ENCODE peak calls at places on chromosome 12, in six cellular contexts. B is ovary, D is A549, W is Panc1, V is tibial artery, T is adrenal gland. R is an unnamed sample.

GRCh38 chr12:132395908-132396305 is 66.5 kb upstream of the GALNT9 start:
- DNase-seq in W (no peak), T (no peak), V (peak; percentile 52), B (peak; percentile 6), D (no peak), R (no peak)

GRCh38 chr12:115185529-115185928 is 501.6 kb upstream of the TBX3 start:
- DNase-seq in T (no peak), D (no peak), V (no peak), B (no peak), W (no peak), R (no peak)

GRCh38 chr12:67018105-67018504 is 251.1 kb upstream of the CAND1 start:
- DNase-seq in V (no peak), W (no peak), B (no peak), T (no peak), D (no peak), R (no peak)

GRCh38 chr12:98587084-98587483 is 6.4 kb upstream of the SLC25A3 start:
- DNase-seq in V (no peak), B (no peak), W (no peak), T (no peak), D (no peak), R (no peak)

GRCh38 chr12:130768120-130768519 is 52.0 kb upstream of the RIMBP2 start:
- DNase-seq in W (no peak), B (no peak), V (no peak), T (no peak), D (no peak), R (no peak)

GRCh38 chr12:69210661-69211060 is 28.7 kb upstream of the CPSF6 start:
- DNase-seq in W (no peak), V (no peak), D (no peak), B (no peak), T (no peak), R (no peak)

GRCh38 chr12:126349383-126349782 is 1284.1 kb downstream of the AACS start:
- DNase-seq in V (no peak), T (no peak), W (no peak), D (no peak), B (no peak), R (no peak)

GRCh38 chr12:78085562-78086182 is 255.0 kb downstream of the NAV3 start:
- DNase-seq in B (no peak), W (no peak), D (no peak), V (no peak), T (no peak), R (no peak)

GRCh38 chr12:56129210-56129691 is 1.2 kb downstream of the ESYT1 start:
- DNase-seq in V (peak; percentile 85), B (peak; percentile 74), T (peak; percentile 54), D (peak; percentile 46), W (no peak), R (peak; percentile 74)

GRCh38 chr12:107515446-107515958 is 170.1 kb upstream of the PWP1 start:
- DNase-seq in V (peak; percentile 77), W (no peak), B (no peak), D (peak; percentile 87), T (no peak), R (peak; percentile 87)

GRCh38 chr12:101793401-101793800 is 37.4 kb downstream of the GNPTAB start:
- DNase-seq in B (no peak), D (no peak), T (no peak), W (peak; percentile 33), V (no peak), R (no peak)

GRCh38 chr12:38921025-38921677 is 15.8 kb upstream of the CPNE8 start:
- DNase-seq in T (peak; percentile 61), B (no peak), D (peak; percentile 37), W (peak; percentile 54), V (no peak), R (no peak)

GRCh38 chr12:52023976-52024688 is 17.4 kb downstream of the TAMALIN start:
- DNase-seq in W (no peak), V (no peak), D (no peak), B (no peak), T (no peak), R (no peak)

GRCh38 chr12:110252716-110253115 is 28.3 kb upstream of the ATP2A2 start:
- DNase-seq in T (no peak), D (no peak), W (no peak), V (no peak), B (no peak), R (peak; percentile 66)

GRCh38 chr12:122834921-122835692 is at the start of gene HIP1R:
- DNase-seq in B (no peak), D (peak; percentile 50), T (peak; percentile 70), W (no peak), V (peak; percentile 69), R (no peak)

GRCh38 chr12:65720136-65720535 is 104.1 kb upstream of the HMGA2 start:
- DNase-seq in V (no peak), D (no peak), B (no peak), T (no peak), W (no peak), R (no peak)

GRCh38 chr12:65742481-65742971 is 81.8 kb upstream of the HMGA2 start:
- DNase-seq in V (no peak), T (no peak), B (no peak), D (no peak), W (no peak), R (no peak)

GRCh38 chr12:104369708-104370107 is 66.2 kb downstream of the EID3 start:
- DNase-seq in W (no peak), V (no peak), D (no peak), B (no peak), T (no peak), R (peak; percentile 28)

GRCh38 chr12:89662623-89663022 is 46.0 kb downstream of the ATP2B1 start:
- DNase-seq in V (no peak), W (no peak), B (no peak), D (no peak), T (no peak), R (no peak)

GRCh38 chr12:89665556-89665955 is 43.1 kb downstream of the ATP2B1 start:
- DNase-seq in V (no peak), W (no peak), B (no peak), D (no peak), T (no peak), R (no peak)

GRCh38 chr12:89661706-89662330 is 46.8 kb downstream of the ATP2B1 start:
- DNase-seq in D (no peak), V (no peak), B (no peak), T (no peak), W (no peak), R (no peak)

GRCh38 chr12:89663577-89664357 is 44.9 kb downstream of the ATP2B1 start:
- DNase-seq in B (no peak), V (no peak), W (no peak), T (no peak), D (no peak), R (no peak)

GRCh38 chr12:89664441-89664840 is 44.2 kb downstream of the ATP2B1 start:
- DNase-seq in V (no peak), T (no peak), W (no peak), B (no peak), D (no peak), R (no peak)
- H3K4me1 ChIP-seq in V (no peaks in the 10 kb centered on the region), T (no peaks in the 10 kb centered on the region), W (peaks cover 7% of the 10 kb centered on the region), B (no peaks in the 10 kb centered on the region), D (peaks cover 46% of the 10 kb centered on the region), R (no peaks in the 10 kb centered on the region)

GRCh38 chr12:68178774-68179439 is 19.4 kb upstream of the IFNG start:
- DNase-seq in W (no peak), D (no peak), T (no peak), V (no peak), B (no peak), R (no peak)

GRCh38 chr12:68178184-68178583 is 18.6 kb upstream of the IFNG start:
- DNase-seq in B (no peak), V (no peak), W (no peak), D (no peak), T (no peak), R (no peak)

GRCh38 chr12:68176252-68176651 is 16.7 kb upstream of the IFNG start:
- DNase-seq in W (no peak), D (no peak), V (no peak), B (no peak), T (no peak), R (no peak)

GRCh38 chr12:68177562-68177961 is 18.0 kb upstream of the IFNG start:
- DNase-seq in W (no peak), D (no peak), B (no peak), V (no peak), T (no peak), R (no peak)

DNA sequence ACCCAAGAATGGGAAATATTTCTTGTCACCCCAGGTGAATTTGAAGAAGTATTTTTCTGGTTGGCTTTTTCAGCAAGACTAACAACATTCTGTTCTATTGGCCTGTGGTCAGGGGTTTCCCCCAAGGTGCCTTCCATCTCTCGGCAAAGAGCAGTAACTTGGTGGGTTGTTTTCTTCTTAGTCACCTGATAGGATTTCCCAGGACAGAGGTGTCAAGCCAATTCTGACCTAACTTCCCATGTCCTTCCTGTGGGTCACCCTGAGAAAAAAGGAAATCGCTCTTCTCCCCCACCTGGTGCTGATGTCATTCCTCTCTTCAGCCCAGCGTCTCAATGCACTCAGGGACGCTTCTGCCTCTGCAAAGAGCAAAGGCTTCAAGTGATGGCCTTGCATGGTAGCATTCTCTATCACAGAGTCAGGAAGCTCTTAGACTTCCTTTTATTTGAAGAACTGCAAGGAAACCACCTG is 16.1 kb upstream of the IFNG start:
- DNase-seq in W (no peak), B (no peak), V (no peak), D (no peak), T (no peak), R (no peak)
- H3K4me1 ChIP-seq in W (no peaks in the 10 kb centered on the region), B (no peaks in the 10 kb centered on the region), V (no peaks in the 10 kb centered on the region), D (no peaks in the 10 kb centered on the region), T (no peaks in the 10 kb centered on the region), R (no peaks in the 10 kb centered on the region)

GRCh38 chr12:27280412-27280811 is 36.3 kb downstream of the STK38L start:
- DNase-seq in B (no peak), V (no peak), W (no peak), D (no peak), T (no peak), R (no peak)

GRCh38 chr12:27277846-27278260 is 33.8 kb downstream of the STK38L start:
- DNase-seq in B (peak; percentile 39), V (no peak), T (peak; percentile 63), D (no peak), W (peak; percentile 5), R (no peak)

GRCh38 chr12:27284021-27284420 is 39.9 kb downstream of the STK38L start:
- DNase-seq in W (no peak), B (no peak), V (no peak), D (no peak), T (no peak), R (no peak)

GRCh38 chr12:27276275-27276674 is 32.2 kb downstream of the STK38L start:
- DNase-seq in V (no peak), B (no peak), D (no peak), W (no peak), T (no peak), R (no peak)

GRCh38 chr12:27279836-27280235 is 35.8 kb downstream of the STK38L start:
- DNase-seq in V (no peak), T (no peak), B (no peak), D (no peak), W (no peak), R (no peak)
- H3K4me1 ChIP-seq in V (no peaks in the 10 kb centered on the region), T (peaks cover 40% of the 10 kb centered on the region), B (peaks cover 3% of the 10 kb centered on the region), D (peaks cover 21% of the 10 kb centered on the region), W (peaks cover 7% of the 10 kb centered on the region), R (peaks cover 93% of the 10 kb centered on the region)

DNA sequence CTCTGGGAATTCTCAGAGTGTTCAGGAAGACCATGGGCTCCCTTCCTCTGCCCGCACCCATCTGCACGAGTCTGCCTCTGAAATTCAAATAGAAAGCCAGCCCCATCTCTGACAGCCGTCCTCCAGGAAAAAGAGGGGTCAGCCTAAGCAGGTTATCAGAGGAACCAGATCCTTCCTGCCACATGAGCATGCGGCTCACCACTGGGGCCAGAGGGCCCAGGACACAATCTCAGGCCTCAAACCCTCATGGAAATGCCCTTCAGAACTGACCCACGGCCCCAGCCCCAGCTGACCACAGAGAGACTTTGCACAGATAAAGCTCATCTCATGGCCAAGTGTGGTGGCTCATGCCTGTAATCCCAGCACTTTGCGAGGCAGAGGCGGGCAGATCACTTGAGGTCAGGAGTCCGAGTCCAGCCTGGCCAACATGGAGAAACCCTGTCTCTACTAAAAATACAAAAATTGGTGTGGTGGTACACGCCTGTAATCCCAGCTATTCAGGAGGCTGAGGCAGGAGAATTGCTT is 23.2 kb downstream of the PXN start:
- DNase-seq in B (no peak), W (no peak), T (no peak), V (no peak), D (no peak), R (no peak)
- H3K4me1 ChIP-seq in B (peaks cover 7% of the 10 kb centered on the region), W (peaks cover 95% of the 10 kb centered on the region), T (peaks cover 43% of the 10 kb centered on the region), V (no peaks in the 10 kb centered on the region), D (peaks cover 79% of the 10 kb centered on the region), R (no peaks in the 10 kb centered on the region)